ENCODE peak calls at places on chromosomes 5 and 9, in nine cellular contexts. F is NT2/D1; K is CD8-positive, alpha-beta T cell; V is Calu3; G is SHP77; M is cardiac fibroblast; H is nephron progenitor cell; Z is left ventricle myocardium inferior; Q is T-helper 9 cell. A is an unnamed sample.

GRCh38 chr9:24497671-24498070 is 48.0 kb downstream of the IZUMO3 start:
- DNase-seq in F (no peak), K (no peak), V (no peak), G (no peak), M (no peak), H (no peak), Z (no peak), Q (no peak), A (no peak)

GRCh38 chr5:37777472-37778135 is 62.2 kb downstream of the GDNF start:
- DNase-seq in F (no peak), K (no peak), V (no peak), G (no peak), M (peak), H (no peak), Z (no peak), Q (no peak), A (no peak)

GRCh38 chr5:134610715-134611114 is 21.9 kb downstream of the SAR1B start:
- DNase-seq in F (no peak), K (no peak), V (no peak), G (no peak), M (no peak), H (no peak), Z (no peak), Q (no peak), A (no peak)

GRCh38 chr5:87079219-87079618 is 188.5 kb upstream of the RASA1 start:
- DNase-seq in F (no peak), K (no peak), V (no peak), G (no peak), M (no peak), H (no peak), Z (no peak), Q (no peak), A (no peak)

GRCh38 chr5:155728857-155729683 is 597.9 kb upstream of the SGCD start:
- DNase-seq in F (no peak), K (no peak), V (no peak), G (no peak), M (peak), H (peak), Z (peak), Q (no peak), A (no peak)

GRCh38 chr5:38697013-38697412 is 140.6 kb upstream of the LIFR start:
- DNase-seq in F (no peak), K (no peak), V (no peak), G (no peak), M (peak), H (no peak), Z (no peak), Q (no peak), A (no peak)

GRCh38 chr5:107314330-107314729 is 356.4 kb downstream of the EFNA5 start:
- DNase-seq in F (no peak), K (no peak), V (no peak), G (no peak), M (no peak), H (no peak), Z (no peak), Q (no peak), A (no peak)

GRCh38 chr9:109447329-109448076 is 50.6 kb downstream of the PTPN3 start:
- DNase-seq in F (no peak), K (no peak), V (no peak), G (no peak), M (no peak), H (no peak), Z (no peak), Q (no peak), A (no peak)

GRCh38 chr9:14829204-14829603 is 81.0 kb downstream of the FREM1 start:
- DNase-seq in F (no peak), K (no peak), V (no peak), G (no peak), M (no peak), H (no peak), Z (no peak), Q (no peak), A (no peak)

GRCh38 chr5:1488882-1489680 is 34.7 kb downstream of the LPCAT1 start:
- DNase-seq in F (no peak), K (no peak), V (no peak), G (no peak), M (peak), H (no peak), Z (no peak), Q (no peak), A (no peak)